ENCODE peak calls at places on chromosomes 16 and 17, in nine cellular contexts. Z is K562, B is Peyer's patch, X is stomach, D is body of pancreas, V is uterus, T is HCT116, L is tibial nerve, F is adrenal gland. N is an unnamed sample. For H3K4me1, the result is how much of the 10 kb centered on the place peaks cover.

GRCh38 chr16:57178793-57179212 is 7.0 kb downstream of the PSME3IP1 start:
- DNase-seq in L (no peak), D (no peak), T (no peak), B (no peak), F (no peak), Z (no peak), X (no peak), V (no peak), N (no peak)

GRCh38 chr16:57479422-57480126 is 6.7 kb downstream of the DOK4 start:
- DNase-seq in B (peak), L (no peak), T (no peak), X (peak), D (no peak), F (no peak), Z (no peak), V (peak), N (peak)

GRCh38 chr16:57966133-57966805 is 4.7 kb downstream of the CNGB1 start:
- DNase-seq in Z (no peak), V (no peak), T (no peak), D (no peak), B (no peak), X (no peak), L (no peak), F (no peak), N (no peak)

GRCh38 chr17:11182430-11182829 is 58.6 kb upstream of the SHISA6 start:
- DNase-seq in L (no peak), B (no peak), Z (no peak), T (no peak), X (no peak), V (no peak), D (no peak), F (no peak), N (no peak)

GRCh38 chr16:23563186-23563585 is 5.7 kb downstream of the UBFD1 start:
- DNase-seq in T (no peak), X (no peak), Z (no peak), L (no peak), D (no peak), F (no peak), B (no peak), V (no peak), N (peak)

GRCh38 chr16:86040496-86040895 is 141.5 kb downstream of the IRF8 start:
- DNase-seq in X (no peak), V (no peak), L (no peak), F (no peak), B (no peak), D (no peak), Z (no peak), T (no peak), N (peak)

GRCh38 chr17:80760501-80760900 is 215.9 kb downstream of the RPTOR start:
- DNase-seq in V (no peak), F (no peak), D (no peak), L (no peak), B (peak), Z (no peak), T (no peak), X (peak), N (peak)

GRCh38 chr17:66842505-66842904 is 7.6 kb downstream of the CACNG5 start:
- DNase-seq in L (no peak), F (no peak), Z (no peak), D (no peak), X (no peak), T (no peak), B (no peak), V (no peak), N (no peak)

GRCh38 chr16:66275795-66276428 is 90.6 kb upstream of the CDH5 start:
- DNase-seq in L (peak), F (peak), X (peak), T (peak), Z (no peak), D (peak), B (peak), V (no peak), N (no peak)

GRCh38 chr16:14501331-14502255 is 128.5 kb downstream of the PARN start:
- DNase-seq in B (peak), F (peak), T (peak), D (peak), L (peak), V (peak), Z (peak), X (peak), N (no peak)

GRCh38 chr16:65120811-65121721 is 797 bp downstream of the CDH11 start:
- DNase-seq in Z (no peak), F (no peak), V (peak), D (no peak), X (no peak), L (peak), B (no peak), T (no peak), N (peak)

GRCh38 chr16:2963611-2964415 is at the start of gene KREMEN2:
- DNase-seq in X (no peak), L (no peak), B (no peak), F (no peak), Z (peak), V (no peak), T (peak), D (no peak), N (peak)

GRCh38 chr17:58352843-58353719 is 1.1 kb upstream of the SUPT4H1 start:
- DNase-seq in V (peak), B (peak), D (peak), X (no peak), L (no peak), T (no peak), F (peak), Z (peak), N (peak)

DNA sequence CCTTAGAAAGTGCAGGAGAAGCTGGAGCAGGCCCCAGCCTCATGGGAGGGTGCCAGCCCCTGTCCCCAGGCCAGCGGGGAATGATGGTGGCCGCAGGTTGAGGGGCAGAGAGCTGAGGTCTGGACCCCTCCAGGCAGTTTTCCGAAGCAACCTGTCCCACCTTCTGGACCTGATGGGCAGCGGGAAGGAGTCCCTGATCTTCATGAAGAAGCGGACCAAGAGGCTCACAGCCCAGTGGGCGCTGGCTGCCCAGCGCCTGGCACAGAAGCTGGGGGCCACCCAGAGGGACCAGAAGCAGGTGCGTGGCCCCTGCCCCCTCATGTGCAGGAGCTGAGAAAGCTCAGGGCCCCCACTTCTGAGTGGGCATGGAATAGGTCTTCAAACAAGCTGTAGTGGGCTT is 36.8 kb downstream of the MGAT5B start:
- DNase-seq in V (no peak), L (no peak), D (no peak), X (no peak), F (no peak), T (no peak), B (no peak), Z (no peak), N (no peak)
- TF ChIP-seq POLR2A in V (no peak), L (no peak), D (no peak), X (no peak), F (no peak), T (no peak), B (no peak), Z (no peak), N (no peak)

GRCh38 chr17:9211133-9211765 is 189.9 kb downstream of the NTN1 start:
- DNase-seq in B (no peak), F (no peak), L (no peak), Z (no peak), T (no peak), X (no peak), D (no peak), V (no peak), N (peak)
- H3K4me1 ChIP-seq in B (under half), F (under half), L (under half), Z (under half), T (under half), X (under half), D (under half), V (under half), N (under half)

DNA sequence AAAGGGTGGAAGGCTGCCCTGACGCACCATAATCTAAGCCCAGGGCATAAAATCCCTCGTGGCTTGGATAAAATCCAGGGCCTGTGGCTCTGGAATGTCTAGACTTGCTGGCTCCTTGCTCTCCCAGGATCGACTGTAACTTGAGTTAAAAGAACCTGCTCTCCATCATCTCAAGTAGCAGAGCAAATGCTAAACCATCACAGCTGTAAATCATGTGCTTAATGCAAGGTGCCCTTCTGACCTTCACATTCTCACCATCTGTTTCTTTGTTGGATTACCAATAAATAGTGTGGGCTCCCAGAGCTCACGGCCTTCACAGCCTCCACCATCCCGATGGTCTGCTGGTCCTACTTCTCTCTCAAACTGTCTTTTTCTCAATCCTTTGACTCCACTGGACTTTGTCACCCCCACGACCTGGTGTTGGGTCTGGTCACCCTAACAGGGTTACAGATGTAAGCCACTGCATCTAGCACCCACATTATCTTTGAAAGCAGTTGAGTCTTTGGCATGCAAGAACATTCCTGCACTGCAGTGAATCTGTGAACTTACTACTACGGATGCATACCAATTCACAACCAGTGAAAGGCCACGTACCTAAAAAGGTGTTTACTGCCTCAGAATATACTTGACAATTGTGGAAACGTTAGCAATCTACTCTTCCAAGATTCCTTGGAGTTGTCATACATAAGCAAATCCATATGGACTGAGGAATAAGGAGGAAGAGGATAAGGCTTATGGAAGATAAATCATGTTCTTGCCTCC is 15.3 kb downstream of the RSL1D1 start:
- DNase-seq in X (no peak), V (no peak), B (no peak), Z (no peak), L (no peak), D (no peak), F (no peak), T (no peak), N (no peak)
- TF ChIP-seq POLR2A in X (no peak), V (no peak), B (no peak), Z (peak), L (no peak), D (no peak), F (no peak), T (no peak), N (no peak)

DNA sequence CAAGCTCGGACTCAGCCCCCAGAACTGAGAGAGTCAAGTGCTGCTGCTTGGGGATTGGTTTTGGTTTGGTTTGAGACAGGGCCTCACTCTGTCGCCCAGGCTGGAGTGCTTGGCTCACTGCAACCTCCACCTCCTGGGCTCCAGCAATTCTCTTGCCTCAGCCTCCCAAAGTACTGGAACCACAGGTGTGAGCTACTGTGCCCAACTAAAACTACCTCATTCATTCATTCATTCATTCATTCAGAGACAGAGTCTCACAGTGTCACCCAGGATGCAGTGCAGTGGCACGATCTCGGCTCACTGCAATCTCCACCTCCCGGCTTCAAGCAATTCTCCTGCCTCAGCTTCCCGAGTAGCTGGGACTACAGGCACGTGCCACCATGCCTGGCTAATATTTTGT is 24.7 kb downstream of the UNKL start:
- DNase-seq in T (no peak), L (no peak), X (no peak), V (no peak), Z (no peak), D (no peak), B (no peak), F (no peak), N (no peak)
- H3K4me1 ChIP-seq in T (under half), L (under half), X (under half), V (under half), Z (under half), D (under half), B (under half), F (under half), N (under half)

GRCh38 chr17:17751489-17751995 is 70.3 kb downstream of the RAI1 start:
- DNase-seq in T (no peak), V (no peak), B (no peak), D (no peak), X (no peak), F (peak), L (no peak), Z (peak), N (no peak)

GRCh38 chr17:17752822-17753448 is 71.7 kb downstream of the RAI1 start:
- DNase-seq in L (no peak), T (no peak), X (no peak), F (no peak), V (no peak), Z (no peak), B (no peak), D (no peak), N (peak)

GRCh38 chr17:17749921-17750320 is 68.7 kb downstream of the RAI1 start:
- DNase-seq in X (peak), B (peak), T (peak), V (no peak), D (peak), L (peak), Z (peak), F (peak), N (no peak)

GRCh38 chr17:17750881-17751280 is 69.6 kb downstream of the RAI1 start:
- DNase-seq in T (no peak), V (no peak), D (no peak), B (peak), L (no peak), X (no peak), F (no peak), Z (no peak), N (peak)

DNA sequence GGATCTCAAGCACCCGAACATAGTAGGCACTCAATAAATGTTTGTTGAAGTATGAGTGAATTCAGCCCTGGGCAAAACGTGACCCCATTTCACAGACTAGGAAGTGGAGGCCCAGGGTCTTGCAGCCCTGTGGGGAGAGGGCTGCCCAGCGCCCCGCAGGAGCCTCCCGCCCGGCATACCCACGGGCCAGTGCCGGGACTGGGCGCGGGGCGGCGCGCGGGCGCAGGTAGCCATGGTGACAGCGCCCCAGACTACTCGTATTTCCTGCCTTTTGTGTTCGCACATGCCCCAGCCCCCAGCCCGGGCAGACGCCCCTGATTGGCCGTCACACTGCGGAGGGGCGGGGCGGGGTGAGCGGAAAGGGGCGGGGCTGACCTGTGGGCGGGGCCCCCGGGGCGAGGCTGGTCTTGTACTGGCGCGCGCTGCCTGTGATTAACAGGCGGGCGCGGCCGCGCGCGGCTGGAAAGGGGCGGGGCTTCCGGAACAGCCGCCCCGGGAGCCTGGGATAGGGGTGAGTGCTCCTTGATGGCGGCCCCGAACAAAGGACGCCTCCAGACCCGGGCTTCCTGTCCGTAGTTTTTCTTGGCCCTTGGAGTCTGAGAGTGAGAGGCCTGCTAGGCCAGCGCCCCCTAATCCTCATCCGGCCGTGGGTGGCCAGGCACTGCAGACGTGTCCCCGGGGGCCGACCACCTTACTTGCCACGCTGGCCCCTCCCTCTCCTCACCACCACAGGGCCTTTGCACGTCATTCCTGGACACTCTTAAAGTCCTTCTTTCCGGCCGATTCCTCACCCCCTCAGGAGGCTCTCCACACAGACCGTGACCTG is 71.0 kb downstream of the RAI1 start:
- DNase-seq in X (peak), F (peak), V (peak), Z (peak), B (peak), L (peak), D (peak), T (peak), N (peak)
- TF ChIP-seq POLR2A in X (no peak), F (peak), V (peak), Z (peak), B (peak), L (peak), D (peak), T (no peak), N (no peak)

N was measured in spleen.